ENCODE peak calls at places on chromosome 9, in ten cellular contexts. One of them, this sample, is unnamed.

GRCh38 chr9:21326526-21327139 is 8.6 kb downstream of the KLHL9 start:
- DNase-seq in activated T-helper 9 cell treated with anti-CD3 and anti-CD28 coated beads, Interleukin-2, amount 50 U/mL, for 16 hours: no peak
- DNase-seq in NCI-H1417: peak
- DNase-seq in fibroblast of the aortic adventitia: peak
- DNase-seq in coronary artery: no peak
- DNase-seq in tibial artery: no peak
- DNase-seq in ELF-1: no peak
- DNase-seq in NCI-H2081: peak
- DNase-seq in KBM-7: peak
- DNase-seq in skeletal muscle cell: peak
- DNase-seq in this sample: peak

GRCh38 chr9:136996361-136997281 is at the start of gene CLIC3:
- DNase-seq in NCI-H1417: peak
- DNase-seq in ELF-1: peak
- DNase-seq in fibroblast of the aortic adventitia: peak
- DNase-seq in KBM-7: peak
- DNase-seq in skeletal muscle cell: no peak
- DNase-seq in coronary artery: no peak
- DNase-seq in activated T-helper 9 cell treated with anti-CD3 and anti-CD28 coated beads, Interleukin-2, amount 50 U/mL, for 16 hours: no peak
- DNase-seq in tibial artery: no peak
- DNase-seq in NCI-H2081: no peak
- DNase-seq in this sample: peak

GRCh38 chr9:124593080-124594058 is 86.2 kb upstream of the NR5A1 start:
- DNase-seq in KBM-7: peak
- DNase-seq in activated T-helper 9 cell treated with anti-CD3 and anti-CD28 coated beads, Interleukin-2, amount 50 U/mL, for 16 hours: no peak
- DNase-seq in fibroblast of the aortic adventitia: no peak
- DNase-seq in NCI-H1417: peak
- DNase-seq in tibial artery: no peak
- DNase-seq in ELF-1: peak
- DNase-seq in NCI-H2081: no peak
- DNase-seq in skeletal muscle cell: no peak
- DNase-seq in coronary artery: no peak
- DNase-seq in this sample: peak

GRCh38 chr9:128992995-128993394 is 35.1 kb downstream of the SH3GLB2 start:
- DNase-seq in activated T-helper 9 cell treated with anti-CD3 and anti-CD28 coated beads, Interleukin-2, amount 50 U/mL, for 16 hours: no peak
- DNase-seq in fibroblast of the aortic adventitia: peak
- DNase-seq in KBM-7: no peak
- DNase-seq in NCI-H1417: peak
- DNase-seq in ELF-1: no peak
- DNase-seq in coronary artery: no peak
- DNase-seq in tibial artery: no peak
- DNase-seq in skeletal muscle cell: no peak
- DNase-seq in NCI-H2081: no peak
- DNase-seq in this sample: peak

GRCh38 chr9:121830441-121831140 is 179.2 kb downstream of the DAB2IP start:
- DNase-seq in ELF-1: no peak
- DNase-seq in skeletal muscle cell: no peak
- DNase-seq in KBM-7: no peak
- DNase-seq in NCI-H1417: no peak
- DNase-seq in coronary artery: peak
- DNase-seq in fibroblast of the aortic adventitia: no peak
- DNase-seq in NCI-H2081: no peak
- DNase-seq in tibial artery: no peak
- DNase-seq in activated T-helper 9 cell treated with anti-CD3 and anti-CD28 coated beads, Interleukin-2, amount 50 U/mL, for 16 hours: no peak
- DNase-seq in this sample: no peak

GRCh38 chr9:98603821-98604383 is 104.8 kb downstream of the GABBR2 start:
- DNase-seq in NCI-H1417: no peak
- DNase-seq in NCI-H2081: no peak
- DNase-seq in coronary artery: no peak
- DNase-seq in activated T-helper 9 cell treated with anti-CD3 and anti-CD28 coated beads, Interleukin-2, amount 50 U/mL, for 16 hours: no peak
- DNase-seq in fibroblast of the aortic adventitia: peak
- DNase-seq in ELF-1: no peak
- DNase-seq in KBM-7: no peak
- DNase-seq in tibial artery: no peak
- DNase-seq in skeletal muscle cell: peak
- DNase-seq in this sample: no peak

GRCh38 chr9:74277532-74277931 is 219.6 kb upstream of the RORB start:
- DNase-seq in tibial artery: no peak
- DNase-seq in ELF-1: no peak
- DNase-seq in fibroblast of the aortic adventitia: no peak
- DNase-seq in coronary artery: no peak
- DNase-seq in skeletal muscle cell: no peak
- DNase-seq in NCI-H1417: no peak
- DNase-seq in NCI-H2081: no peak
- DNase-seq in KBM-7: peak
- DNase-seq in activated T-helper 9 cell treated with anti-CD3 and anti-CD28 coated beads, Interleukin-2, amount 50 U/mL, for 16 hours: no peak
- DNase-seq in this sample: no peak

GRCh38 chr9:115340314-115340713 is 222.4 kb upstream of the TNC start:
- DNase-seq in tibial artery: peak
- DNase-seq in fibroblast of the aortic adventitia: no peak
- DNase-seq in NCI-H2081: no peak
- DNase-seq in NCI-H1417: no peak
- DNase-seq in ELF-1: peak
- DNase-seq in skeletal muscle cell: no peak
- DNase-seq in activated T-helper 9 cell treated with anti-CD3 and anti-CD28 coated beads, Interleukin-2, amount 50 U/mL, for 16 hours: no peak
- DNase-seq in KBM-7: no peak
- DNase-seq in coronary artery: no peak
- DNase-seq in this sample: no peak

GRCh38 chr9:36584626-36585460 is 12.1 kb downstream of the MELK start:
- DNase-seq in skeletal muscle cell: no peak
- DNase-seq in NCI-H2081: no peak
- DNase-seq in NCI-H1417: no peak
- DNase-seq in ELF-1: no peak
- DNase-seq in tibial artery: no peak
- DNase-seq in KBM-7: no peak
- DNase-seq in coronary artery: no peak
- DNase-seq in activated T-helper 9 cell treated with anti-CD3 and anti-CD28 coated beads, Interleukin-2, amount 50 U/mL, for 16 hours: no peak
- DNase-seq in fibroblast of the aortic adventitia: peak
- DNase-seq in this sample: no peak

GRCh38 chr9:35341585-35341984 is 148.3 kb upstream of the RUSC2 start:
- DNase-seq in ELF-1: no peak
- DNase-seq in NCI-H1417: peak
- DNase-seq in KBM-7: peak
- DNase-seq in NCI-H2081: peak
- DNase-seq in activated T-helper 9 cell treated with anti-CD3 and anti-CD28 coated beads, Interleukin-2, amount 50 U/mL, for 16 hours: no peak
- DNase-seq in tibial artery: peak
- DNase-seq in skeletal muscle cell: peak
- DNase-seq in fibroblast of the aortic adventitia: peak
- DNase-seq in coronary artery: peak
- DNase-seq in this sample: peak

GRCh38 chr9:95150903-95151302 is 166.6 kb downstream of the FANCC start:
- DNase-seq in NCI-H1417: peak
- DNase-seq in ELF-1: no peak
- DNase-seq in coronary artery: no peak
- DNase-seq in fibroblast of the aortic adventitia: no peak
- DNase-seq in NCI-H2081: no peak
- DNase-seq in activated T-helper 9 cell treated with anti-CD3 and anti-CD28 coated beads, Interleukin-2, amount 50 U/mL, for 16 hours: no peak
- DNase-seq in tibial artery: no peak
- DNase-seq in skeletal muscle cell: no peak
- DNase-seq in KBM-7: no peak
- DNase-seq in this sample: no peak

GRCh38 chr9:81132796-81133195 is 556.6 kb downstream of the TLE1 start:
- DNase-seq in KBM-7: no peak
- DNase-seq in NCI-H1417: no peak
- DNase-seq in skeletal muscle cell: no peak
- DNase-seq in NCI-H2081: no peak
- DNase-seq in tibial artery: no peak
- DNase-seq in coronary artery: no peak
- DNase-seq in fibroblast of the aortic adventitia: no peak
- DNase-seq in activated T-helper 9 cell treated with anti-CD3 and anti-CD28 coated beads, Interleukin-2, amount 50 U/mL, for 16 hours: no peak
- DNase-seq in ELF-1: no peak
- DNase-seq in this sample: no peak